ENCODE peak calls at places on chromosomes 11 and 22, in eight cellular contexts. P, I, C, L, Z, F, M and E are unnamed samples.

GRCh38 chr22:48953830-48954229 is 873.8 kb downstream of the BRD1 start:
- DNase-seq in I (no peak), F (no peak), Z (no peak), L (no peak), M (no peak), C (no peak), P (no peak), E (peak)

GRCh38 chr11:61090092-61090491 is 12.2 kb upstream of the CD5 start:
- DNase-seq in F (no peak), P (no peak), C (no peak), L (no peak), I (no peak), M (no peak), Z (no peak), E (no peak)

GRCh38 chr22:36212896-36213295 is 11.3 kb upstream of the APOL4 start:
- DNase-seq in I (no peak), F (no peak), P (no peak), M (no peak), L (no peak), Z (no peak), C (no peak), E (no peak)

GRCh38 chr11:22449441-22449840 is 111.3 kb downstream of the SLC17A6 start:
- DNase-seq in Z (no peak), F (no peak), C (no peak), M (no peak), P (no peak), L (no peak), I (no peak), E (no peak)

GRCh38 chr11:64597671-64598101 is 6.7 kb downstream of the SLC22A12 start:
- DNase-seq in F (no peak), L (no peak), P (peak), Z (no peak), I (no peak), C (no peak), M (no peak), E (peak)

GRCh38 chr11:116502641-116503061 is 270.1 kb downstream of the BUD13 start:
- DNase-seq in L (no peak), M (no peak), I (no peak), C (no peak), P (no peak), Z (no peak), F (no peak), E (no peak)

GRCh38 chr22:46547883-46548244 is 10.4 kb upstream of the CELSR1 start:
- DNase-seq in C (no peak), L (no peak), M (no peak), I (peak), F (peak), P (peak), Z (no peak), E (no peak)

GRCh38 chr11:121688860-121689614 is 236.3 kb upstream of the SORL1-AS1 start:
- DNase-seq in M (no peak), L (no peak), C (no peak), F (peak), I (no peak), P (no peak), Z (no peak), E (no peak)

GRCh38 chr11:83677730-83678129 is 391.6 kb upstream of the CCDC90B start:
- DNase-seq in P (no peak), I (no peak), C (no peak), L (no peak), M (no peak), Z (no peak), F (no peak), E (no peak)

GRCh38 chr22:26673485-26673884 is 16.1 kb downstream of the MIAT start:
- DNase-seq in F (peak), C (no peak), P (no peak), I (no peak), M (no peak), Z (no peak), L (no peak), E (no peak)

GRCh38 chr11:81987829-81988472 is 745.7 kb downstream of the FAM181B start:
- DNase-seq in I (no peak), M (no peak), L (peak), Z (no peak), P (no peak), C (no peak), F (no peak), E (no peak)

GRCh38 chr11:65637794-65638317 is at the start of gene SIPA1:
- DNase-seq in P (peak), M (peak), L (peak), I (peak), F (peak), Z (no peak), C (peak), E (peak)

GRCh38 chr11:69126286-69126685 is 29.4 kb upstream of the SMIM38 start:
- DNase-seq in C (no peak), Z (no peak), I (peak), P (peak), M (no peak), L (no peak), F (no peak), E (no peak)

GRCh38 chr22:28244760-28245159 is 325.7 kb upstream of the PITPNB start:
- DNase-seq in F (no peak), P (no peak), C (no peak), M (no peak), Z (no peak), L (no peak), I (no peak), E (no peak)

GRCh38 chr22:30526656-30527055 is 19.9 kb downstream of the SEC14L6 start:
- DNase-seq in I (no peak), M (no peak), F (no peak), L (no peak), C (no peak), Z (no peak), P (no peak), E (no peak)

GRCh38 chr22:28268176-28268575 is 349.1 kb upstream of the PITPNB start:
- DNase-seq in Z (no peak), C (no peak), M (no peak), I (no peak), F (no peak), P (no peak), L (no peak), E (no peak)

GRCh38 chr22:24728790-24729637 is 45.5 kb downstream of the PIWIL3 start:
- DNase-seq in L (no peak), P (no peak), Z (no peak), F (no peak), I (no peak), M (no peak), C (no peak), E (no peak)

GRCh38 chr11:94504689-94505293 is 7.5 kb upstream of the C11orf97 start:
- DNase-seq in P (no peak), Z (no peak), C (no peak), I (no peak), L (no peak), M (no peak), F (peak), E (no peak)

GRCh38 chr11:76606102-76606793 is 64.3 kb downstream of the LRRC32 start:
- DNase-seq in Z (no peak), F (no peak), M (no peak), I (no peak), L (no peak), C (no peak), P (no peak), E (peak)

GRCh38 chr11:123195182-123196059 is at the start of gene CLMP:
- DNase-seq in M (no peak), L (peak), Z (no peak), F (no peak), P (no peak), C (no peak), I (peak), E (no peak)

GRCh38 chr11:41954034-41954433 is 494.6 kb upstream of the LRRC4C start:
- DNase-seq in Z (no peak), I (no peak), M (no peak), C (no peak), F (no peak), L (no peak), P (no peak), E (no peak)

GRCh38 chr11:59802639-59803176 is 7.9 kb downstream of the MRPL16 start:
- DNase-seq in I (no peak), P (no peak), F (peak), C (no peak), L (peak), Z (no peak), M (peak), E (no peak)

GRCh38 chr11:12024314-12024926 is 16.0 kb upstream of the DKK3 start:
- DNase-seq in M (no peak), L (no peak), F (no peak), P (no peak), C (no peak), Z (no peak), I (no peak), E (no peak)

GRCh38 chr11:118224512-118225180 is at the start of gene JAML:
- DNase-seq in C (no peak), F (no peak), P (no peak), Z (no peak), I (no peak), M (peak), L (no peak), E (peak)

GRCh38 chr22:25357606-25358420 is 138.4 kb downstream of the CRYBB2 start:
- DNase-seq in F (no peak), P (peak), L (no peak), I (no peak), C (no peak), M (peak), Z (no peak), E (no peak)

GRCh38 chr11:1055990-1056771 is 18.5 kb upstream of the MUC2 start:
- DNase-seq in L (peak), Z (no peak), M (no peak), P (peak), F (no peak), I (no peak), C (no peak), E (no peak)

GRCh38 chr11:100855466-100856067 is 168.5 kb downstream of the ARHGAP42 start:
- DNase-seq in C (no peak), P (no peak), Z (no peak), I (no peak), F (peak), M (no peak), L (no peak), E (no peak)

GRCh38 chr11:495537-495931 is 11.5 kb downstream of the RNH1 start:
- DNase-seq in F (no peak), M (no peak), I (no peak), C (no peak), P (peak), Z (no peak), L (no peak), E (no peak)

GRCh38 chr11:13215157-13215556 is 62.4 kb upstream of the BMAL1 start:
- DNase-seq in P (no peak), Z (no peak), C (no peak), M (no peak), I (no peak), F (peak), L (no peak), E (no peak)

GRCh38 chr11:18802381-18803257 is 11.0 kb upstream of the PTPN5 start:
- DNase-seq in M (no peak), P (no peak), L (peak), F (peak), C (peak), Z (no peak), I (no peak), E (no peak)
- TF ChIP-seq CTCF in M (peak), P (peak), L (peak), F (peak), C (peak), Z (no peak), I (peak), E (peak)

DNA sequence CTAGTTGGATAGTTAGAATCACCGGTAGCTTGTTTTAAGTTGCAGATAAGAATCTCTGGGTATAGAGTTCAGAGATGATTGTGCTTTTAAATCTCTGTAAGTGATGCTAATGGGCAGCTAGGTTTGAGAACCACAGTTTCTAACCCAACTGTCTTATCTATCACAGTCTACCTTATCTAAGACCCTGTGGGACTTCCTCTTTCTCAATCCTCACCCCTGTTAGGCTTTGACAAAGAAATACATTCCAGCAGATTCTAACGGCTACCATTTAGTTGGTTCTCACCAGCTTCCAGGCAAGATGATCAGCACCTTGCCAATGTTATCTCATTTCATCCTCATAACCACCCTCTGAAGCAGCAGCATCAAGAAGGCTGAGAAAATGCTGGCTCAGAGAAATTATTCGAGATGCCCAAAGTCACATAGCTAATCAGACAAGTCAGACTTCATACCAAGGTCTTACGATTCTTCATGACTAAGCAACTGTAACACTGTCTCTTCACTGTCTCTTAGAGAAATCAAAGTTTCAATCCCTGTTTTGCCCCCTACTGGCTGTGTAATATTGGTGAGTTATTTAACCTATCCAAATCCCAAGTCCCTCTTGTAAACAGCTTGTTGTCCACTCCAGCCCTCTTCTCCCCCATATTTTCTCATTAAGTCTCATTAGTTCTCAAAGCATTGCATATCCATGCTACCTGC is 192.4 kb upstream of the API5 start:
- DNase-seq in Z (no peak), I (no peak), M (no peak), L (no peak), P (no peak), C (no peak), F (no peak), E (no peak)
- TF ChIP-seq CTCF in Z (no peak), I (no peak), M (no peak), L (peak), P (no peak), C (no peak), F (no peak), E (no peak)

GRCh38 chr22:16781764-16782329 is 43.4 kb downstream of the XKR3 start:
- DNase-seq in F (no peak), M (no peak), L (no peak), Z (no peak), C (no peak), P (no peak), I (no peak), E (no peak)

GRCh38 chr22:16783930-16784354 is 41.3 kb downstream of the XKR3 start:
- DNase-seq in M (no peak), L (no peak), F (no peak), I (no peak), C (no peak), Z (no peak), P (no peak), E (no peak)

GRCh38 chr22:16781074-16781763 is 44.0 kb downstream of the XKR3 start:
- DNase-seq in C (no peak), Z (no peak), F (no peak), L (no peak), M (no peak), P (no peak), I (no peak), E (no peak)

DNA sequence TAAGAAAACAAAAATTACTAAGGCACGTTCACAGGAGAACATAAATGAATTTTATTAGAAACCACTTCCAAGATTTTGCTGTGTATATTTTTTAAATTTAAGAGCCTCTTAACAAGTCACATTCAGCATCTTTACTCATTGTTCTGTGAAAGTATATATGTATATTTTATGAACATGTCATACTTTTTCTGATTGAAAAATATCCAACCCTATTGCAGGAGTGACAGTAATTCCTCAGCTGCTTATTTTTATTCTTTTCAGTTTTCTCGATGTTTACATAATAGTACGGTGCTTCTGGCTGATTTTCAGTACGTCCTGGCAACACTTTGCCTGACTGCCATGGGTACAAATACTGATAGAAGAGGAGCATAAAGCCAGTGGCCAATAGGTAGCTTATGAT is 41.8 kb downstream of the XKR3 start:
- DNase-seq in I (no peak), C (no peak), F (no peak), L (no peak), P (no peak), Z (no peak), M (no peak), E (no peak)
- TF ChIP-seq CTCF in I (no peak), C (no peak), F (no peak), L (no peak), P (no peak), Z (no peak), M (no peak), E (no peak)

DNA sequence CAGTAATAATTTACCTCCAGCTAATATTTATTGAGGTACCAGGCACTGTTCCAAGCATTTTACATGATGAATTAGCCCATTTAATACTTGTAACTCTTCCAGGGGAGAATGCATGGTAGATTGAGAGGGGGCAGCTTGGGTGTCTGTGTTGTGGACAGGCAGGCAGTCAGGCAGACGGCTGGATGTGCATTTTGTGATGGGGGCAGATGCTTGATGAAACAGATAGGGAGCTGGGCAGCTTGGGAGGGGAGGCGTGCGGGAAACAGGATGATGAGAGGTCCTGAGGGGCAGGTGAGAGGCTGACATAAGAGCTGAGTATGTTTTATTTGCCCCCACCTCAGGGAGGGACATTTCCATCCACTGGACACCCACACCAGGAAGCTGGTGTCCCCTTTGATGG is 33.1 kb upstream of the SHISAL1 start:
- DNase-seq in C (no peak), L (no peak), P (no peak), Z (no peak), F (no peak), I (no peak), M (no peak), E (no peak)
- TF ChIP-seq CTCF in C (no peak), L (no peak), P (no peak), Z (no peak), F (no peak), I (no peak), M (no peak), E (no peak)

DNA sequence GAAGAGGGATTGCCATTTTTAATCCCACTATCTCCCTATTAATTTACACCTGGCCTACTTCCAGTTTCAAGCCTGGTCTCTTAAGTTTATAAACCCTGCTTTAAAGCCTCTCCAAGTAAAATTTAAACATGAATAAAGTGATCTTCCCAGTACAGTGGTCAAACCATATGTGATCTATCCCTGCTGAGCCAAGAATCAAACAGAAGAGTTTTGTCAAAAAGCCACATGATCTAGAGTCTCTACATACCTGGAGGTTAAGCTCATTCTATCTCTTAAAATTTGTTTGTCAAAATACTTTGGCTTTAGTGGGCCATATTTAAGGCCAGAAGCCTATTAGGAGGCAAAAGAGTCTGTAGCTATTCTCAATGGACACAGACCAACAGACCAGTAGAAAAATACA is 42.9 kb upstream of the DDI1 start:
- DNase-seq in M (no peak), I (no peak), C (no peak), L (no peak), F (no peak), Z (no peak), P (no peak), E (no peak)
- TF ChIP-seq CTCF in M (no peak), I (no peak), C (no peak), L (no peak), F (no peak), Z (no peak), P (no peak), E (no peak)

GRCh38 chr11:35486446-35486845 is 39.0 kb downstream of the PAMR1 start:
- DNase-seq in L (no peak), Z (no peak), M (no peak), F (no peak), P (no peak), C (no peak), I (no peak), E (no peak)
- TF ChIP-seq CTCF in L (no peak), Z (no peak), M (no peak), F (no peak), P (no peak), C (no peak), I (no peak), E (no peak)

DNA sequence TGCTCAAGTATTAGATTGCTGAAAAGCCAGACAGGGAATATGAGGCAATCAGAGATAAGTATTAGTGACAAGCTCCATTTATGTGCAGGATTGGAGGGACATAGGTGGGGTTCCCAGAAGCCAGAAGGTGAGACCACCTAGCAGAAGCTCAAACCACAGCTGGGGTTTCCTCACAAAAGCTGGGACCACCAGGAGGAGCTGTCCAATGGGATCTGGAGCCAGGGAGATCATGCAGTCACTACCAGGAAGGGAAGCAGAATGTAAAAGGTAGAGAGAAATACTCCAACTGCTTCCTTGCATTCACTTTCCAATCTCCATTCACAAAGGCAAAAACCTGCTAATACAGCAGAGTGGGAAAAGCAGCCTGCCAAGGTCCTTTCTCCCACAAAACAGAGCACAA is 5.2 kb upstream of the FSHB start:
- DNase-seq in I (no peak), M (no peak), F (no peak), Z (no peak), P (no peak), C (no peak), L (no peak), E (no peak)
- TF ChIP-seq CTCF in I (no peak), M (no peak), F (no peak), Z (no peak), P (no peak), C (no peak), L (no peak), E (no peak)